ENCODE peak calls at places on chromosome 11, in five cellular contexts. M is fibroblast of lung, G is Peyer's patch, V is nephron progenitor cell, H is OCI-LY7. D is an unnamed sample.

GRCh38 chr11:44572884-44573283 is 7.4 kb downstream of the CD82 start:
- DNase-seq in V (no peak), G (no peak), H (no peak), M (no peak), D (no peak)

GRCh38 chr11:22177186-22177585 is 15.7 kb upstream of the ANO5 start:
- DNase-seq in M (no peak), V (no peak), H (no peak), G (no peak), D (no peak)

GRCh38 chr11:104005234-104005855 is 31.1 kb upstream of the DDI1 start:
- DNase-seq in H (no peak), G (no peak), V (no peak), M (peak), D (no peak)

GRCh38 chr11:125457814-125458343 is 38.2 kb downstream of the FEZ1 start:
- DNase-seq in M (peak), V (peak), H (no peak), G (no peak), D (no peak)

GRCh38 chr11:55357560-55358184 is 10.1 kb upstream of the OR4A15 start:
- DNase-seq in H (peak), V (no peak), M (no peak), G (no peak), D (no peak)

GRCh38 chr11:62647609-62648005 is 1.2 kb upstream of the GANAB start:
- DNase-seq in M (no peak), H (no peak), V (no peak), G (no peak), D (no peak)

GRCh38 chr11:13487661-13488030 is 8.2 kb downstream of the PTH start:
- DNase-seq in V (no peak), G (no peak), M (no peak), H (peak), D (peak)

GRCh38 chr11:3738723-3739122 is 58.6 kb downstream of the NUP98 start:
- DNase-seq in M (no peak), G (no peak), V (no peak), H (no peak), D (no peak)

GRCh38 chr11:112506852-112507251 is 246.2 kb upstream of the PLET1 start:
- DNase-seq in V (no peak), G (no peak), M (no peak), H (no peak), D (no peak)

GRCh38 chr11:76692956-76693355 is 22.4 kb upstream of the LRRC32 start:
- DNase-seq in M (no peak), V (no peak), G (no peak), H (no peak), D (no peak)

GRCh38 chr11:85295872-85296271 is 331.3 kb downstream of the DLG2 start:
- DNase-seq in G (no peak), M (no peak), V (no peak), H (no peak), D (no peak)

GRCh38 chr11:85301895-85302678 is 325.1 kb downstream of the DLG2 start:
- DNase-seq in G (no peak), H (no peak), M (no peak), V (no peak), D (no peak)

GRCh38 chr11:85299247-85299646 is 327.9 kb downstream of the DLG2 start:
- DNase-seq in V (peak), G (no peak), H (no peak), M (no peak), D (no peak)
- TF ChIP-seq CTCF in V (no peak), G (no peak), H (no peak), M (no peak), D (no peak)

DNA sequence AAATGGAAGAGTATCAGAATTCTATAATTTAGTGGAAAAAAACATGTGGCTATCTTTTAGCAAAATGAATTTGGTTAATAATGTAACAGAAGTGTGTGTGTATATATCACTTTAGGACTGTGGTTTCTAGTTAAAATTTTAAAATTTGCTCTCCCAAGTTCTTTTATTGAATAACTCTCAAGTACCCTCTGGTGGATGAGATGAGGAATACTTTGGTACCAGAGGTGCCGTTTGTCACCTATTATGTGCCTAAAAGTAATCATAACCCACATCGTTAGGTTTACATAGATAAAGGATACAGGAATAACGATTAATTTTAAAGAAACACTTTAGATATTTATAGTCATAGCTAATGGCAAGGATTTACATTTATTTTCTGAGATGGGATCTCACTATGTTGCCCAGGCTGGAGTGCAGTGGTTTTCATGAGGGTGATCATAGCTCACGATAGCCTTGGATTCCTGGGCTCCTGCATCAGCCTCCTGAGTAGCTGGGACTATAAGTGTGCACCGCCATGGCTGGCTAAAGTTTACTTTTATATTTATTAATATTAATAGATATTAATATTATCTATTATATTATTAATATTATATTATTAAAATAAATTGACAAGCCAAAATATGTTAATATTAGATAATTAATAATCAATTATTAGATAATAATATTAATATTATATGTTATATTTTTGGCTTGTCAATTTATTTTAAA is 66.7 kb upstream of the CAPRIN1 start:
- DNase-seq in M (peak), G (no peak), V (no peak), H (no peak), D (no peak)
- TF ChIP-seq CTCF in M (peak), G (no peak), V (no peak), H (peak), D (no peak)

DNA sequence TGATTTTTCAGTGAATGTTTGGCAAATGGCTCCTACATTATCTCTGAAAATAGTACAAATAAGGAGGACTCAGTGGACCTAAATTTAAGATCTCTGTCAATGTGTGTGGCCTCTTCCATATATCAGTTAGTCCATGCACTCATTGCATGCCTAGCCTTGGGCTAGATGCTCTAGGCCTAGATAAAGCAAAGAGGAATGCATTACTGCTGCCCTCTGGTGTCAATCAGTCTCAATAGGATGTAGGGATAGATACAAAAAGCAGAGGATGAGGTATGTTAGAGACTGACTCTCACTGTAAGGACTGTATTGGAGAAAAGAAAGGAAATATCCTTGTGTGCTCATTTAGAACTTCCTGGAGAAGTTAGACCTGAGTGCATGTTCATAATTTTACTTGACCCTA is 42.0 kb downstream of the MS4A2 start:
- DNase-seq in M (no peak), H (peak), V (peak), G (no peak), D (peak)
- TF ChIP-seq CTCF in M (no peak), H (peak), V (peak), G (peak), D (peak)

GRCh38 chr11:9151631-9152030 is 60.2 kb upstream of the SCUBE2 start:
- DNase-seq in G (no peak), H (no peak), M (no peak), V (no peak), D (no peak)
- TF ChIP-seq CTCF in G (no peak), H (no peak), M (no peak), V (no peak), D (no peak)